ENCODE peak calls at places on chromosomes 5 and 9, in ten cellular contexts. One of them, this sample, is unnamed.

GRCh38 chr5:4553968-4554367 is 586.2 kb upstream of the ADAMTS16 start:
- DNase-seq in ecto neural progenitor cell: no peak
- DNase-seq in NAMALWA: no peak
- DNase-seq in iPS DF 6.9: no peak
- DNase-seq in small intestine: no peak
- DNase-seq in NCI-H774: no peak
- DNase-seq in Jurkat, Clone E6-1: no peak
- DNase-seq in cardiac fibroblast: no peak
- DNase-seq in iris pigment epithelial cell: no peak
- DNase-seq in putamen: no peak
- DNase-seq in this sample: no peak

GRCh38 chr5:42756630-42757601 is at the start of gene CCDC152:
- DNase-seq in ecto neural progenitor cell: peak
- DNase-seq in NAMALWA: no peak
- DNase-seq in iPS DF 6.9: no peak
- DNase-seq in small intestine: no peak
- DNase-seq in NCI-H774: no peak
- DNase-seq in Jurkat, Clone E6-1: peak
- DNase-seq in cardiac fibroblast: peak
- DNase-seq in iris pigment epithelial cell: peak
- DNase-seq in putamen: peak
- DNase-seq in this sample: no peak

GRCh38 chr9:130712564-130713285 is 19.1 kb downstream of the EXOSC2 start:
- DNase-seq in ecto neural progenitor cell: peak
- DNase-seq in NAMALWA: peak
- DNase-seq in iPS DF 6.9: peak
- DNase-seq in small intestine: peak
- DNase-seq in NCI-H774: peak
- DNase-seq in Jurkat, Clone E6-1: peak
- DNase-seq in cardiac fibroblast: peak
- DNase-seq in iris pigment epithelial cell: peak
- DNase-seq in putamen: peak
- DNase-seq in this sample: peak

GRCh38 chr9:124869986-124870560 is 8.1 kb downstream of the ARPC5L start:
- DNase-seq in ecto neural progenitor cell: no peak
- DNase-seq in NAMALWA: peak
- DNase-seq in iPS DF 6.9: no peak
- DNase-seq in small intestine: peak
- DNase-seq in NCI-H774: no peak
- DNase-seq in Jurkat, Clone E6-1: peak
- DNase-seq in cardiac fibroblast: peak
- DNase-seq in iris pigment epithelial cell: peak
- DNase-seq in putamen: no peak
- DNase-seq in this sample: no peak

GRCh38 chr5:98403131-98403530 is 370.3 kb upstream of the RGMB start:
- DNase-seq in ecto neural progenitor cell: no peak
- DNase-seq in NAMALWA: no peak
- DNase-seq in iPS DF 6.9: no peak
- DNase-seq in small intestine: no peak
- DNase-seq in NCI-H774: no peak
- DNase-seq in Jurkat, Clone E6-1: no peak
- DNase-seq in cardiac fibroblast: no peak
- DNase-seq in iris pigment epithelial cell: no peak
- DNase-seq in putamen: no peak
- DNase-seq in this sample: no peak

GRCh38 chr5:127229185-127229889 is 61.3 kb upstream of the MEGF10 start:
- DNase-seq in ecto neural progenitor cell: peak
- DNase-seq in NAMALWA: no peak
- DNase-seq in iPS DF 6.9: peak
- DNase-seq in small intestine: peak
- DNase-seq in NCI-H774: peak
- DNase-seq in Jurkat, Clone E6-1: no peak
- DNase-seq in cardiac fibroblast: peak
- DNase-seq in iris pigment epithelial cell: peak
- DNase-seq in putamen: peak
- DNase-seq in this sample: no peak

GRCh38 chr5:113186061-113186460 is 209.5 kb downstream of the DCP2 start:
- DNase-seq in ecto neural progenitor cell: no peak
- DNase-seq in NAMALWA: no peak
- DNase-seq in iPS DF 6.9: no peak
- DNase-seq in small intestine: no peak
- DNase-seq in NCI-H774: no peak
- DNase-seq in Jurkat, Clone E6-1: no peak
- DNase-seq in cardiac fibroblast: no peak
- DNase-seq in iris pigment epithelial cell: no peak
- DNase-seq in putamen: no peak
- DNase-seq in this sample: no peak

GRCh38 chr9:6128030-6128429 is 87.6 kb upstream of the IL33 start:
- DNase-seq in ecto neural progenitor cell: no peak
- DNase-seq in NAMALWA: no peak
- DNase-seq in iPS DF 6.9: no peak
- DNase-seq in small intestine: no peak
- DNase-seq in NCI-H774: no peak
- DNase-seq in Jurkat, Clone E6-1: no peak
- DNase-seq in cardiac fibroblast: no peak
- DNase-seq in iris pigment epithelial cell: no peak
- DNase-seq in putamen: no peak
- DNase-seq in this sample: no peak

GRCh38 chr5:65198777-65199120 is 283.0 kb downstream of the ADAMTS6 start:
- DNase-seq in ecto neural progenitor cell: no peak
- DNase-seq in NAMALWA: no peak
- DNase-seq in iPS DF 6.9: no peak
- DNase-seq in small intestine: no peak
- DNase-seq in NCI-H774: no peak
- DNase-seq in Jurkat, Clone E6-1: no peak
- DNase-seq in cardiac fibroblast: peak
- DNase-seq in iris pigment epithelial cell: peak
- DNase-seq in putamen: no peak
- DNase-seq in this sample: no peak

GRCh38 chr9:33818167-33818831 is 1.3 kb downstream of the UBE2R2 start:
- DNase-seq in ecto neural progenitor cell: no peak
- DNase-seq in NAMALWA: peak
- DNase-seq in iPS DF 6.9: no peak
- DNase-seq in small intestine: peak
- DNase-seq in NCI-H774: no peak
- DNase-seq in Jurkat, Clone E6-1: peak
- DNase-seq in cardiac fibroblast: no peak
- DNase-seq in iris pigment epithelial cell: no peak
- DNase-seq in putamen: no peak
- DNase-seq in this sample: no peak

GRCh38 chr9:77954619-77955018 is 77.0 kb downstream of the GNAQ start:
- DNase-seq in ecto neural progenitor cell: no peak
- DNase-seq in NAMALWA: no peak
- DNase-seq in iPS DF 6.9: no peak
- DNase-seq in small intestine: no peak
- DNase-seq in NCI-H774: no peak
- DNase-seq in Jurkat, Clone E6-1: no peak
- DNase-seq in cardiac fibroblast: no peak
- DNase-seq in iris pigment epithelial cell: no peak
- DNase-seq in putamen: no peak
- DNase-seq in this sample: no peak

GRCh38 chr9:14441976-14442651 is 128.2 kb upstream of the NFIB start:
- DNase-seq in ecto neural progenitor cell: peak
- DNase-seq in NAMALWA: peak
- DNase-seq in iPS DF 6.9: peak
- DNase-seq in small intestine: peak
- DNase-seq in NCI-H774: no peak
- DNase-seq in Jurkat, Clone E6-1: peak
- DNase-seq in cardiac fibroblast: peak
- DNase-seq in iris pigment epithelial cell: no peak
- DNase-seq in putamen: no peak
- DNase-seq in this sample: no peak

GRCh38 chr5:39473156-39473779 is 48.5 kb upstream of the DAB2 start:
- DNase-seq in ecto neural progenitor cell: no peak
- DNase-seq in NAMALWA: no peak
- DNase-seq in iPS DF 6.9: no peak
- DNase-seq in small intestine: no peak
- DNase-seq in NCI-H774: no peak
- DNase-seq in Jurkat, Clone E6-1: no peak
- DNase-seq in cardiac fibroblast: peak
- DNase-seq in iris pigment epithelial cell: peak
- DNase-seq in putamen: no peak
- DNase-seq in this sample: no peak

GRCh38 chr9:99722852-99723251 is 98.8 kb upstream of the NR4A3 start:
- DNase-seq in ecto neural progenitor cell: no peak
- DNase-seq in NAMALWA: peak
- DNase-seq in iPS DF 6.9: no peak
- DNase-seq in small intestine: peak
- DNase-seq in NCI-H774: no peak
- DNase-seq in Jurkat, Clone E6-1: peak
- DNase-seq in cardiac fibroblast: no peak
- DNase-seq in iris pigment epithelial cell: no peak
- DNase-seq in putamen: no peak
- DNase-seq in this sample: no peak

GRCh38 chr5:149771216-149771973 is 41.3 kb downstream of the PPARGC1B start:
- DNase-seq in ecto neural progenitor cell: no peak
- DNase-seq in NAMALWA: no peak
- DNase-seq in iPS DF 6.9: no peak
- DNase-seq in small intestine: no peak
- DNase-seq in NCI-H774: peak
- DNase-seq in Jurkat, Clone E6-1: no peak
- DNase-seq in cardiac fibroblast: no peak
- DNase-seq in iris pigment epithelial cell: no peak
- DNase-seq in putamen: no peak
- DNase-seq in this sample: no peak

GRCh38 chr5:174849426-174849825 is 125.0 kb downstream of the MSX2 start:
- DNase-seq in ecto neural progenitor cell: no peak
- DNase-seq in NAMALWA: no peak
- DNase-seq in iPS DF 6.9: no peak
- DNase-seq in small intestine: no peak
- DNase-seq in NCI-H774: peak
- DNase-seq in Jurkat, Clone E6-1: no peak
- DNase-seq in cardiac fibroblast: no peak
- DNase-seq in iris pigment epithelial cell: no peak
- DNase-seq in putamen: no peak
- DNase-seq in this sample: no peak

This sample was measured in NCI-H2081 treated with DMSO at 0.1 percent for 48 hours.